ENCODE peak calls at places on chromosomes 3 and 15, in nine cellular contexts. S is stimulated activated naive B cell treated with anti-CD40 and anti-IgM and Interleukin-4, amounts not matched to agents 10 μg/mL and 1 μg/mL and 100 μg/mL, for 72 hours; R is ascending aorta; Q is nephron progenitor cell; O is GM19239; X is NCI-H748 treated with DMSO at 0.1 percent for 48 hours; P is SK-N-MC; A is LHCN-M2; Y is posterior cingulate gyrus. I is an unnamed sample.

GRCh38 chr15:89898628-89899302 is 5.0 kb upstream of the AP3S2 start:
- DNase-seq in S (peak), R (no peak), Q (peak), O (peak), X (no peak), P (no peak), A (peak), Y (peak), I (peak)

GRCh38 chr15:96312641-96313335 is 17.7 kb upstream of the NR2F2 start:
- DNase-seq in S (no peak), R (no peak), Q (no peak), O (no peak), X (no peak), P (no peak), A (peak), Y (no peak), I (no peak)

GRCh38 chr3:50876947-50877346 is 202.2 kb downstream of the DOCK3 start:
- DNase-seq in S (no peak), R (no peak), Q (no peak), O (no peak), X (no peak), P (no peak), A (no peak), Y (no peak), I (no peak)

GRCh38 chr15:74653426-74654082 is 37.9 kb downstream of the CLK3 start:
- DNase-seq in S (no peak), R (no peak), Q (no peak), O (no peak), X (no peak), P (no peak), A (peak), Y (no peak), I (no peak)

GRCh38 chr3:152126260-152126659 is 142.5 kb upstream of the MBNL1 start:
- DNase-seq in S (no peak), R (no peak), Q (no peak), O (no peak), X (no peak), P (no peak), A (peak), Y (no peak), I (no peak)

GRCh38 chr3:133930341-133930933 is 34.8 kb upstream of the RAB6B start:
- DNase-seq in S (no peak), R (peak), Q (no peak), O (no peak), X (peak), P (peak), A (peak), Y (no peak), I (peak)

GRCh38 chr15:79459666-79460065 is 27.5 kb downstream of the MINAR1 start:
- DNase-seq in S (no peak), R (no peak), Q (no peak), O (no peak), X (no peak), P (no peak), A (no peak), Y (no peak), I (no peak)

GRCh38 chr15:88701561-88702095 is 62.8 kb downstream of the ISG20 start:
- DNase-seq in S (no peak), R (no peak), Q (peak), O (peak), X (no peak), P (no peak), A (no peak), Y (no peak), I (peak)

GRCh38 chr15:73637527-73637926 is 4.3 kb upstream of the NPTN start:
- DNase-seq in S (no peak), R (no peak), Q (no peak), O (no peak), X (no peak), P (no peak), A (peak), Y (no peak), I (no peak)

GRCh38 chr3:196620228-196620627 is 19.3 kb upstream of the NRROS start:
- DNase-seq in S (peak), R (peak), Q (no peak), O (no peak), X (no peak), P (no peak), A (no peak), Y (no peak), I (no peak)

GRCh38 chr15:81033508-81033907 is 32.8 kb downstream of the TLNRD1 start:
- DNase-seq in S (no peak), R (no peak), Q (no peak), O (no peak), X (no peak), P (no peak), A (no peak), Y (no peak), I (no peak)

GRCh38 chr15:64288577-64288976 is 67.4 kb downstream of the CSNK1G1 start:
- DNase-seq in S (no peak), R (no peak), Q (no peak), O (no peak), X (no peak), P (no peak), A (peak), Y (no peak), I (no peak)

GRCh38 chr3:33437556-33438283 is 2.5 kb downstream of the UBP1 start:
- DNase-seq in S (no peak), R (no peak), Q (peak), O (no peak), X (no peak), P (no peak), A (peak), Y (no peak), I (no peak)

GRCh38 chr3:102206506-102207145 is 228.2 kb upstream of the ZPLD1 start:
- DNase-seq in S (no peak), R (peak), Q (no peak), O (no peak), X (no peak), P (no peak), A (peak), Y (no peak), I (no peak)

GRCh38 chr3:41464401-41464800 is 265.1 kb downstream of the CTNNB1 start:
- DNase-seq in S (no peak), R (no peak), Q (no peak), O (no peak), X (no peak), P (no peak), A (peak), Y (no peak), I (no peak)

I was measured in CD4-positive, CD25-positive, alpha-beta regulatory T cell.